ENCODE peak calls at places on chromosomes 4 and X, in four cellular contexts. One of them, this sample, is unnamed. For H3K4me1, the result is how much of the 10 kb centered on the place peaks cover.

GRCh38 chr4:16969696-16970135 is 71.3 kb upstream of the LDB2 start:
- DNase-seq in osteoblast: no peak
- DNase-seq in HCT116: no peak
- DNase-seq in heart right ventricle: no peak
- DNase-seq in this sample: no peak

GRCh38 chrX:16848541-16848940 is 21.6 kb downstream of the RBBP7 start:
- DNase-seq in osteoblast: no peak
- DNase-seq in HCT116: no peak
- DNase-seq in heart right ventricle: no peak
- DNase-seq in this sample: no peak

GRCh38 chr4:23923840-23924239 is 34.0 kb upstream of the PPARGC1A start:
- DNase-seq in osteoblast: no peak
- DNase-seq in HCT116: no peak
- DNase-seq in heart right ventricle: no peak
- DNase-seq in this sample: no peak

GRCh38 chrX:142201113-142201512 is 4.0 kb downstream of the MAGEC2 start:
- DNase-seq in osteoblast: no peak
- DNase-seq in HCT116: no peak
- DNase-seq in heart right ventricle: no peak
- DNase-seq in this sample: no peak

GRCh38 chr4:77178560-77178959 is 21.6 kb downstream of the CCNG2 start:
- DNase-seq in osteoblast: no peak
- DNase-seq in HCT116: no peak
- DNase-seq in heart right ventricle: no peak
- DNase-seq in this sample: no peak

GRCh38 chrX:14672611-14673172 is 143.4 kb downstream of the GLRA2 start:
- DNase-seq in osteoblast: no peak
- DNase-seq in HCT116: no peak
- DNase-seq in heart right ventricle: no peak
- DNase-seq in this sample: no peak

GRCh38 chrX:6985537-6985936 is 162.0 kb upstream of the STS start:
- DNase-seq in osteoblast: no peak
- DNase-seq in HCT116: no peak
- DNase-seq in heart right ventricle: no peak
- DNase-seq in this sample: no peak

GRCh38 chr4:4443821-4444220 is 56.9 kb downstream of the NSG1 start:
- DNase-seq in osteoblast: no peak
- DNase-seq in HCT116: no peak
- DNase-seq in heart right ventricle: no peak
- DNase-seq in this sample: no peak

GRCh38 chr4:104421576-104421975 is 73.1 kb downstream of the CXXC4 start:
- DNase-seq in osteoblast: no peak
- DNase-seq in HCT116: no peak
- DNase-seq in heart right ventricle: no peak
- DNase-seq in this sample: no peak

GRCh38 chr4:146522862-146523205 is 1.1 kb upstream of the SLC10A7 start:
- DNase-seq in osteoblast: no peak
- DNase-seq in HCT116: no peak
- DNase-seq in heart right ventricle: no peak
- DNase-seq in this sample: no peak

GRCh38 chr4:135249006-135249405 is 1047.4 kb upstream of the PABPC4L start:
- DNase-seq in osteoblast: no peak
- DNase-seq in HCT116: no peak
- DNase-seq in heart right ventricle: no peak
- DNase-seq in this sample: no peak

GRCh38 chr4:168711197-168712120 is 214.6 kb downstream of the PALLD start:
- DNase-seq in osteoblast: peak
- DNase-seq in HCT116: no peak
- DNase-seq in heart right ventricle: no peak
- DNase-seq in this sample: no peak
- H3K4me1 ChIP-seq in osteoblast: under half
- H3K4me1 ChIP-seq in HCT116: under half
- H3K4me1 ChIP-seq in heart right ventricle: under half
- H3K4me1 ChIP-seq in this sample: under half

GRCh38 chr4:123506311-123506685 is 109.7 kb downstream of the SPRY1 start:
- DNase-seq in osteoblast: no peak
- DNase-seq in HCT116: no peak
- DNase-seq in heart right ventricle: no peak
- DNase-seq in this sample: no peak
- H3K27ac ChIP-seq in osteoblast: no peak
- H3K27ac ChIP-seq in HCT116: no peak
- H3K27ac ChIP-seq in heart right ventricle: peak
- H3K27ac ChIP-seq in this sample: no peak

GRCh38 chr4:56704074-56704473 is 23.0 kb upstream of the HOPX start:
- DNase-seq in osteoblast: no peak
- DNase-seq in HCT116: no peak
- DNase-seq in heart right ventricle: no peak
- DNase-seq in this sample: no peak

GRCh38 chr4:56701644-56702043 is 20.5 kb upstream of the HOPX start:
- DNase-seq in osteoblast: no peak
- DNase-seq in HCT116: no peak
- DNase-seq in heart right ventricle: no peak
- DNase-seq in this sample: no peak

GRCh38 chr4:56701156-56701471 is 20.0 kb upstream of the HOPX start:
- DNase-seq in osteoblast: no peak
- DNase-seq in HCT116: no peak
- DNase-seq in heart right ventricle: no peak
- DNase-seq in this sample: no peak

GRCh38 chr4:56705373-56705772 is 24.3 kb upstream of the HOPX start:
- DNase-seq in osteoblast: no peak
- DNase-seq in HCT116: no peak
- DNase-seq in heart right ventricle: no peak
- DNase-seq in this sample: no peak

GRCh38 chr4:56705870-56706400 is 24.8 kb upstream of the HOPX start:
- DNase-seq in osteoblast: no peak
- DNase-seq in HCT116: no peak
- DNase-seq in heart right ventricle: no peak
- DNase-seq in this sample: no peak
- TF ChIP-seq CTCF in osteoblast: no peak
- TF ChIP-seq CTCF in HCT116: no peak
- TF ChIP-seq CTCF in heart right ventricle: no peak
- TF ChIP-seq CTCF in this sample: no peak

DNA sequence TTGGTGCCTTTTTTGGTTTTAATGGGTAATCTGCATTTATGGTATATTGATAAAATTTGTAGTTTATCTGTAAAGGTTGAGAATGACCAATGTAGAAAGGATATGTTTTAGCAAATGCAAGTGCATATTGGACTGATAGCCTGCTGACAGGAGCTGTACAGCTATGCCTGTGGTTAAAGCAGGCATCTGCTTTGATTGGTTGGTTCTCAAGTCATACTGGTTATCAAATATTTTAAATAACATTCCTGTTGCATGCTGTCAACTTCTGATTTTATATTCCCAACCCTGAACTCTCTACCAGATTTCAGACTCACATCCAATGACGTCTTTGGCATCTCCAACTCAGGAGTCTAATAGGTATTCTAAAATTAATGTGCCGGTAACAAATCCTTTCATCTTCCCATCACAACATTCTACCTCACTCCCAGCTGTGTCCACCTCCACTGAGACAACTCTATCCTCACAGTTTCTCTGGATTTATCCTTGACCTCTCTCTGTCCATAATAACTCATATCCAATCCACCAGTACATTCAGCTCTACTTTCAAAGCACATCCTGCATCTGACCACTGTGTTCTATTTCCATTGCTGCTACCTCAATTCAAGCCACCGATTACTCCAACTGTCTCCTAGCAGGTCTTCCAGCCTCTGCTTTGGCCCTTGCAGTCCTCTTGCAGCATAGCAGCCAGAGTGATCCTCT is 125.7 kb downstream of the CAMK2D start:
- DNase-seq in osteoblast: peak
- DNase-seq in HCT116: no peak
- DNase-seq in heart right ventricle: no peak
- DNase-seq in this sample: no peak
- H3K4me1 ChIP-seq in osteoblast: under half
- H3K4me1 ChIP-seq in HCT116: under half
- H3K4me1 ChIP-seq in heart right ventricle: half or more
- H3K4me1 ChIP-seq in this sample: under half

GRCh38 chr4:123342498-123342897 is 54.1 kb upstream of the SPRY1 start:
- DNase-seq in osteoblast: no peak
- DNase-seq in HCT116: no peak
- DNase-seq in heart right ventricle: no peak
- DNase-seq in this sample: no peak

GRCh38 chr4:123339507-123340380 is 56.9 kb upstream of the SPRY1 start:
- DNase-seq in osteoblast: no peak
- DNase-seq in HCT116: no peak
- DNase-seq in heart right ventricle: no peak
- DNase-seq in this sample: no peak

GRCh38 chr4:123343400-123344060 is 53.1 kb upstream of the SPRY1 start:
- DNase-seq in osteoblast: no peak
- DNase-seq in HCT116: no peak
- DNase-seq in heart right ventricle: no peak
- DNase-seq in this sample: no peak

GRCh38 chr4:123338715-123339114 is 57.9 kb upstream of the SPRY1 start:
- DNase-seq in osteoblast: no peak
- DNase-seq in HCT116: no peak
- DNase-seq in heart right ventricle: no peak
- DNase-seq in this sample: no peak

DNA sequence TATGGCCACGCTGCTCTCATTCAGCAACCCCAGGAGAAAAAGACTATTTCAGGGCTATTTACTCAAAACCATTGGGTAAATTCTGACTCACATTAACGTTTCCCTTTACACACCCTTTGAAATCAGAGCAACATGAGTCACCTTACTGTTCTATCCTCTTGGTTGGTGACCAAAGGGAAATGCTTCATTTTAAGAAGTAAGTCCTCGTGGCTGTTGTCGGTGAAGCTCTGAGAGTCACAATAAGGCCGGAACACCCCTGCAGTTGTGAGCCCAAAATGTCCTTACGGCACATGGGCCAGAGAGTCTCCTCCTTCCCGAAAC is 56.3 kb upstream of the SPRY1 start:
- DNase-seq in osteoblast: peak
- DNase-seq in HCT116: peak
- DNase-seq in heart right ventricle: no peak
- DNase-seq in this sample: no peak
- H3K27ac ChIP-seq in osteoblast: peak
- H3K27ac ChIP-seq in HCT116: no peak
- H3K27ac ChIP-seq in heart right ventricle: peak
- H3K27ac ChIP-seq in this sample: no peak

DNA sequence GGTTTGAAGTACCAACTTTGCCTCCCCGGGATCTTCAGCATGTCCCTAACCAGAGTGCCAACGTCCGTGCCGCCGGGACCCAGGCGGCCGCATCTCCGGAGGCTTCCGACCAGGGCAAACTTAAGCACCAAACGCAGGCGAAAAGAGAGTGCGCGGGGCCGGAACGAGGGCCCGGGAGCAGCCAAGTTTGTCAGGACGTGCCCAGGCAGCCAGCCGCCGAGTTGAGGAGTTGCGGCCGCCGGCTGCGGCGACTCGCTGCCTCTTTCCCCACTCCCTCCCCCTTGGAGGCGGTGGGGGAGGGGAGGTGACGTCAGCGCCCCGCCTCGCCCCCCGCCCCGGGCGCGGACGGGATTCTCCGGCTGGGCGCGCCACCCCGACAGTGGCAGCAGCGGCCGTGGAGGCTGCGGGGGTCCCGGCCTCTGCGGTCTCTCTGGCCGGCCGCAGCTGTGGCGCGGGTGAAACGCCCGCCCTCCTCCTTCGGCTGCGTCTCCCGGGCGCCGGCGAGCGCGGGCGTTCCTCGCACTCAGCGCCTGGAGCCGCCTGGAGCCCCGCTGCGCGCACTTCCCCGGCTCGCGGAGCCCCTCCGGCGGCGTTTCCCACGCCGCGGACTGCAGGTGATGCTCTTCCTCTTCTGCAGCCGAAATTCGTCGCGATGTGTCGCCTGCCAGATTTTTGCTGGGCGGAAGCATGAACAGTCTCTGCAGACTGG is 2.9 kb upstream of the FAT1 start:
- DNase-seq in osteoblast: peak
- DNase-seq in HCT116: peak
- DNase-seq in heart right ventricle: peak
- DNase-seq in this sample: no peak
- TF ChIP-seq CTCF in osteoblast: no peak
- TF ChIP-seq CTCF in HCT116: no peak
- TF ChIP-seq CTCF in heart right ventricle: no peak
- TF ChIP-seq CTCF in this sample: no peak

DNA sequence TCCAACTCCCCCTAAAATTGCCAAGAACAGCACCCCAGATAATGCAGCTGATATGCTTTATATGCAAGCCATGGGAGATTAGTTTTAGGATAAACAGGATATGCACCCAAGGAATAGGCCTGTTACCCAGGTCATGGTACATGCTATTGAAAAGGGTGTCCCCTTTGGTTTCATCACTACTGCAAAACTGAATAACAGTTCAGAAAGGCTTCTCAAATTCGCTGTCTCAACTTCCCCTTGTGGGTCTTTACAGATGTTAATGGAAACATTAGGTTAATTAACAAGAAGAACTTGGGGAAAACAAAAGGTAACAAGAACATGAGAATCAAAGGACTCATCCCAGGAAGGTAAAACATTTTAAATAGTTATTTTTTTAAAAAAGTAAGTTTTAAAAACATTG is 318.7 kb downstream of the PRR32 start:
- DNase-seq in osteoblast: no peak
- DNase-seq in HCT116: no peak
- DNase-seq in heart right ventricle: no peak
- DNase-seq in this sample: no peak
- H3K4me1 ChIP-seq in osteoblast: under half
- H3K4me1 ChIP-seq in HCT116: under half
- H3K4me1 ChIP-seq in heart right ventricle: under half
- H3K4me1 ChIP-seq in this sample: under half

GRCh38 chr4:40736910-40737309 is 12.8 kb upstream of the NSUN7 start:
- DNase-seq in osteoblast: peak
- DNase-seq in HCT116: peak
- DNase-seq in heart right ventricle: no peak
- DNase-seq in this sample: no peak

GRCh38 chr4:40733752-40734151 is 16.0 kb upstream of the NSUN7 start:
- DNase-seq in osteoblast: no peak
- DNase-seq in HCT116: no peak
- DNase-seq in heart right ventricle: no peak
- DNase-seq in this sample: no peak

GRCh38 chr4:40737882-40738281 is 11.9 kb upstream of the NSUN7 start:
- DNase-seq in osteoblast: no peak
- DNase-seq in HCT116: no peak
- DNase-seq in heart right ventricle: no peak
- DNase-seq in this sample: no peak

GRCh38 chr4:40731792-40732245 is 17.9 kb upstream of the NSUN7 start:
- DNase-seq in osteoblast: no peak
- DNase-seq in HCT116: no peak
- DNase-seq in heart right ventricle: peak
- DNase-seq in this sample: no peak

GRCh38 chr4:40734497-40734896 is 15.3 kb upstream of the NSUN7 start:
- DNase-seq in osteoblast: no peak
- DNase-seq in HCT116: no peak
- DNase-seq in heart right ventricle: no peak
- DNase-seq in this sample: no peak
- H3K27ac ChIP-seq in osteoblast: no peak
- H3K27ac ChIP-seq in HCT116: no peak
- H3K27ac ChIP-seq in heart right ventricle: no peak
- H3K27ac ChIP-seq in this sample: no peak

This sample was measured in CD8-positive, alpha-beta T cell.